ENCODE peak calls at places on chromosomes 16 and 17, in five cellular contexts. One of them, this sample, is unnamed.

GRCh38 chr16:22618842-22619241 is 108.2 kb downstream of the NPIPB5 start:
- DNase-seq in thyroid gland: no peak
- DNase-seq in tibial artery: no peak
- DNase-seq in iPS-NIHi11: no peak
- DNase-seq in stimulated activated CD4-positive, alpha-beta T cell treated with anti-CD3 and anti-CD28 coated beads, Interleukin-4, amount 100 ng/mL, for 24 hours: no peak
- DNase-seq in this sample: no peak

GRCh38 chr16:67967183-67967955 is 1.1 kb downstream of the SLC12A4 start:
- DNase-seq in thyroid gland: peak; percentile 47
- DNase-seq in tibial artery: no peak
- DNase-seq in iPS-NIHi11: no peak
- DNase-seq in stimulated activated CD4-positive, alpha-beta T cell treated with anti-CD3 and anti-CD28 coated beads, Interleukin-4, amount 100 ng/mL, for 24 hours: peak; percentile 29
- DNase-seq in this sample: no peak

GRCh38 chr17:79979841-79980215 is 55.8 kb downstream of the TBC1D16 start:
- DNase-seq in thyroid gland: no peak
- DNase-seq in tibial artery: no peak
- DNase-seq in iPS-NIHi11: no peak
- DNase-seq in stimulated activated CD4-positive, alpha-beta T cell treated with anti-CD3 and anti-CD28 coated beads, Interleukin-4, amount 100 ng/mL, for 24 hours: no peak
- DNase-seq in this sample: no peak

GRCh38 chr16:54370653-54371052 is 84.1 kb upstream of the IRX3 start:
- DNase-seq in thyroid gland: peak; percentile 19
- DNase-seq in tibial artery: no peak
- DNase-seq in iPS-NIHi11: peak; percentile 27
- DNase-seq in stimulated activated CD4-positive, alpha-beta T cell treated with anti-CD3 and anti-CD28 coated beads, Interleukin-4, amount 100 ng/mL, for 24 hours: no peak
- DNase-seq in this sample: no peak

GRCh38 chr17:49157784-49158183 is 25.2 kb downstream of the B4GALNT2 start:
- DNase-seq in thyroid gland: no peak
- DNase-seq in tibial artery: no peak
- DNase-seq in iPS-NIHi11: no peak
- DNase-seq in stimulated activated CD4-positive, alpha-beta T cell treated with anti-CD3 and anti-CD28 coated beads, Interleukin-4, amount 100 ng/mL, for 24 hours: no peak
- DNase-seq in this sample: no peak

GRCh38 chr16:70438983-70439862 is at the start of gene ST3GAL2:
- DNase-seq in thyroid gland: peak; percentile 88
- DNase-seq in tibial artery: peak; percentile 96
- DNase-seq in iPS-NIHi11: peak; percentile 97
- DNase-seq in stimulated activated CD4-positive, alpha-beta T cell treated with anti-CD3 and anti-CD28 coated beads, Interleukin-4, amount 100 ng/mL, for 24 hours: peak; percentile 93
- DNase-seq in this sample: peak; percentile 91

GRCh38 chr17:73634629-73635028 is 9.6 kb downstream of the SDK2 start:
- DNase-seq in thyroid gland: no peak
- DNase-seq in tibial artery: no peak
- DNase-seq in iPS-NIHi11: no peak
- DNase-seq in stimulated activated CD4-positive, alpha-beta T cell treated with anti-CD3 and anti-CD28 coated beads, Interleukin-4, amount 100 ng/mL, for 24 hours: no peak
- DNase-seq in this sample: no peak

GRCh38 chr16:57622361-57623250 is 5.8 kb upstream of the ADGRG1 start:
- DNase-seq in thyroid gland: peak; percentile 92
- DNase-seq in tibial artery: no peak
- DNase-seq in iPS-NIHi11: no peak
- DNase-seq in stimulated activated CD4-positive, alpha-beta T cell treated with anti-CD3 and anti-CD28 coated beads, Interleukin-4, amount 100 ng/mL, for 24 hours: no peak
- DNase-seq in this sample: no peak

GRCh38 chr17:60720763-60721531 is 43.3 kb downstream of the BCAS3 start:
- DNase-seq in thyroid gland: peak; percentile 7
- DNase-seq in tibial artery: no peak
- DNase-seq in iPS-NIHi11: peak; percentile 59
- DNase-seq in stimulated activated CD4-positive, alpha-beta T cell treated with anti-CD3 and anti-CD28 coated beads, Interleukin-4, amount 100 ng/mL, for 24 hours: peak; percentile 42
- DNase-seq in this sample: no peak

GRCh38 chr17:19331134-19331533 is 31.4 kb downstream of the B9D1 start:
- DNase-seq in thyroid gland: peak; percentile 70
- DNase-seq in tibial artery: no peak
- DNase-seq in iPS-NIHi11: no peak
- DNase-seq in stimulated activated CD4-positive, alpha-beta T cell treated with anti-CD3 and anti-CD28 coated beads, Interleukin-4, amount 100 ng/mL, for 24 hours: no peak
- DNase-seq in this sample: no peak

GRCh38 chr16:74469946-74470478 is 48.7 kb upstream of the CLEC18B start:
- DNase-seq in thyroid gland: no peak
- DNase-seq in tibial artery: no peak
- DNase-seq in iPS-NIHi11: no peak
- DNase-seq in stimulated activated CD4-positive, alpha-beta T cell treated with anti-CD3 and anti-CD28 coated beads, Interleukin-4, amount 100 ng/mL, for 24 hours: no peak
- DNase-seq in this sample: no peak

GRCh38 chr17:9802294-9802693 is 10.9 kb upstream of the DHRS7C start:
- DNase-seq in thyroid gland: no peak
- DNase-seq in tibial artery: no peak
- DNase-seq in iPS-NIHi11: no peak
- DNase-seq in stimulated activated CD4-positive, alpha-beta T cell treated with anti-CD3 and anti-CD28 coated beads, Interleukin-4, amount 100 ng/mL, for 24 hours: no peak
- DNase-seq in this sample: no peak

GRCh38 chr17:75361344-75361743 is 44.1 kb downstream of the GRB2 start:
- DNase-seq in thyroid gland: no peak
- DNase-seq in tibial artery: no peak
- DNase-seq in iPS-NIHi11: no peak
- DNase-seq in stimulated activated CD4-positive, alpha-beta T cell treated with anti-CD3 and anti-CD28 coated beads, Interleukin-4, amount 100 ng/mL, for 24 hours: no peak
- DNase-seq in this sample: no peak

GRCh38 chr16:87740441-87740840 is 25.3 kb downstream of the KLHDC4 start:
- DNase-seq in thyroid gland: no peak
- DNase-seq in tibial artery: no peak
- DNase-seq in iPS-NIHi11: no peak
- DNase-seq in stimulated activated CD4-positive, alpha-beta T cell treated with anti-CD3 and anti-CD28 coated beads, Interleukin-4, amount 100 ng/mL, for 24 hours: no peak
- DNase-seq in this sample: no peak

GRCh38 chr16:72590179-72590937 is 418.4 kb upstream of the PMFBP1 start:
- DNase-seq in thyroid gland: no peak
- DNase-seq in tibial artery: no peak
- DNase-seq in iPS-NIHi11: no peak
- DNase-seq in stimulated activated CD4-positive, alpha-beta T cell treated with anti-CD3 and anti-CD28 coated beads, Interleukin-4, amount 100 ng/mL, for 24 hours: no peak
- DNase-seq in this sample: no peak

GRCh38 chr16:57846078-57846697 is 43.9 kb upstream of the KIFC3 start:
- DNase-seq in thyroid gland: no peak
- DNase-seq in tibial artery: no peak
- DNase-seq in iPS-NIHi11: peak; percentile 81
- DNase-seq in stimulated activated CD4-positive, alpha-beta T cell treated with anti-CD3 and anti-CD28 coated beads, Interleukin-4, amount 100 ng/mL, for 24 hours: no peak
- DNase-seq in this sample: no peak

GRCh38 chr16:89985219-89985618 is 34.0 kb downstream of the DBNDD1 start:
- DNase-seq in thyroid gland: no peak
- DNase-seq in tibial artery: no peak
- DNase-seq in iPS-NIHi11: no peak
- DNase-seq in stimulated activated CD4-positive, alpha-beta T cell treated with anti-CD3 and anti-CD28 coated beads, Interleukin-4, amount 100 ng/mL, for 24 hours: no peak
- DNase-seq in this sample: no peak

This sample was measured in thoracic aorta.